ENCODE peak calls at places on chromosomes 13 and 19, in four cellular contexts. S, K, G and W are unnamed samples.

GRCh38 chr19:31160346-31160926 is 188.8 kb downstream of the TSHZ3 start:
- DNase-seq in G (no peak), K (no peak), S (no peak), W (no peak)

GRCh38 chr19:16199275-16199932 is 1.7 kb downstream of the AP1M1 start:
- DNase-seq in G (no peak), S (no peak), K (no peak), W (no peak)

GRCh38 chr19:34712606-34713261 is 21.3 kb upstream of the ZNF181 start:
- DNase-seq in G (peak; percentile 90), S (peak; percentile 93), K (peak; percentile 64), W (peak; percentile 73)

GRCh38 chr19:34088292-34088691 is 84.0 kb upstream of the LSM14A start:
- DNase-seq in S (no peak), G (no peak), K (no peak), W (no peak)

GRCh38 chr19:7489609-7490044 is 792 bp upstream of the PEX11G start:
- DNase-seq in S (peak; percentile 34), K (no peak), G (no peak), W (no peak)

GRCh38 chr13:98476538-98476966 is 100.4 kb downstream of the STK24 start:
- DNase-seq in S (peak; percentile 45), G (no peak), K (peak; percentile 46), W (no peak)

GRCh38 chr19:28419312-28419711 is 793.6 kb downstream of the UQCRFS1 start:
- DNase-seq in S (no peak), G (no peak), K (no peak), W (no peak)

GRCh38 chr13:39418424-39418823 is 184.6 kb downstream of the LHFPL6 start:
- DNase-seq in K (no peak), S (no peak), G (no peak), W (no peak)

GRCh38 chr19:8366961-8367326 is 3.0 kb downstream of the ANGPTL4 start:
- DNase-seq in K (no peak), G (no peak), S (no peak), W (no peak)

GRCh38 chr19:3481241-3482090 is 1.1 kb upstream of the SMIM24 start:
- DNase-seq in K (peak; percentile 43), G (no peak), S (no peak), W (no peak)

GRCh38 chr19:17125728-17126677 is 50.4 kb downstream of the MYO9B start:
- DNase-seq in G (no peak), S (peak; percentile 41), K (no peak), W (no peak)

GRCh38 chr13:38530492-38530891 is 156.4 kb upstream of the FREM2 start:
- DNase-seq in S (peak; percentile 24), K (no peak), G (no peak), W (no peak)

GRCh38 chr13:25882732-25883357 is 169.0 kb downstream of the SHISA2 start:
- DNase-seq in G (no peak), S (no peak), K (no peak), W (no peak)

GRCh38 chr19:7500811-7501450 is 12.1 kb upstream of the PEX11G start:
- DNase-seq in K (peak; percentile 82), S (peak; percentile 96), G (peak; percentile 89), W (no peak)

GRCh38 chr13:27534976-27535370 is 84.6 kb upstream of the MTIF3 start:
- DNase-seq in S (no peak), G (no peak), K (no peak), W (no peak)

GRCh38 chr13:27534108-27534975 is 84.0 kb upstream of the MTIF3 start:
- DNase-seq in K (no peak), G (no peak), S (no peak), W (no peak)

GRCh38 chr13:27535546-27535945 is 84.8 kb downstream of the LNX2 start:
- DNase-seq in G (peak; percentile 6), S (no peak), K (no peak), W (no peak)

GRCh38 chr13:27533155-27533643 is 82.8 kb upstream of the MTIF3 start:
- DNase-seq in K (peak; percentile 56), G (peak; percentile 76), S (peak; percentile 89), W (peak; percentile 20)

GRCh38 chr13:27536361-27537101 is 83.8 kb downstream of the LNX2 start:
- DNase-seq in G (no peak), K (no peak), S (no peak), W (no peak)
- TF ChIP-seq REST in G (no peak), K (no peak), S (no peak), W (no peak)

GRCh38 chr19:18685597-18686164 is 2.2 kb downstream of the CRTC1 start:
- DNase-seq in S (no peak), G (no peak), K (no peak), W (no peak)

GRCh38 chr19:18684642-18684993 is 1.1 kb downstream of the CRTC1 start:
- DNase-seq in S (no peak), G (no peak), K (no peak), W (no peak)

GRCh38 chr19:18683109-18683954 is at the start of gene CRTC1:
- DNase-seq in G (peak; percentile 80), K (peak; percentile 99), S (peak; percentile 90), W (no peak)

GRCh38 chr19:18682807-18683108 is 722 bp upstream of the CRTC1 start:
- DNase-seq in G (no peak), K (no peak), S (no peak), W (no peak)

GRCh38 chr19:18683955-18684641 is 618 bp downstream of the CRTC1 start:
- DNase-seq in K (no peak), G (no peak), S (no peak), W (no peak)
- H3K27ac ChIP-seq in K (no peak overlapping the region), G (peak overlapping the region; percentile 96), S (no peak overlapping the region), W (peak overlapping the region; percentile 29)

GRCh38 chr13:35957174-35957867 is 173.9 kb downstream of the DCLK1 start:
- DNase-seq in K (no peak), G (no peak), S (no peak), W (no peak)

GRCh38 chr13:35957996-35958395 is 173.2 kb downstream of the DCLK1 start:
- DNase-seq in K (no peak), G (no peak), S (no peak), W (no peak)

GRCh38 chr13:35956074-35956473 is 175.1 kb downstream of the DCLK1 start:
- DNase-seq in G (no peak), K (no peak), S (no peak), W (no peak)

GRCh38 chr13:35954207-35954560 is 177.0 kb downstream of the DCLK1 start:
- DNase-seq in K (no peak), S (no peak), G (no peak), W (no peak)

GRCh38 chr13:35953537-35954206 is 177.5 kb downstream of the DCLK1 start:
- DNase-seq in K (peak; percentile 7), S (peak; percentile 92), G (peak; percentile 48), W (no peak)
- TF ChIP-seq REST in K (no peak), S (no peak), G (no peak), W (no peak)

DNA sequence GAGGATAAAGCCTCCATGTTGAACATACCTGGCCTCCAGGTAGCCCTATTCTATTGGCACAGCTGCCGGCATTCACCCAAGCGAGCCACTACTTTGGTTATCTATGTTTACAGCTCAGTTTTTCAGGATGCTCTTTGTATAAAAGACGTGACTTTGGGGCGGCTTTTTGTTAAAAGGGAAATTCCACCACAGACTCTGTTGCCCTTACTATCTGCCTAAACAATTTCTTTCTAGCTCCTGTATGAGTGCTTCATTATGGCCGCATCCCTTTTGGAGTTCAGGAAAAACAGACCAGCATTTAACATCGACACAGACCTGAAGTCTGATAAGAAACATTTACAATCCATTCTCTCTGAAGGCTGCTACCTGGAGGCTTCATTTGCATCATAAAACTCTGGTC is 9.1 kb upstream of the IGSF23 start:
- DNase-seq in G (no peak), K (no peak), S (no peak), W (no peak)
- H3K27ac ChIP-seq in G (peak overlapping the region; percentile 67), K (no peak overlapping the region), S (peak overlapping the region; percentile 60), W (no peak overlapping the region)

GRCh38 chr19:46601318-46602224 is at the start of gene CALM3:
- DNase-seq in K (peak; percentile 63), S (peak; percentile 42), G (no peak), W (no peak)

GRCh38 chr19:46602392-46603194 is 1.5 kb downstream of the CALM3 start:
- DNase-seq in K (peak; percentile 35), S (peak; percentile 28), G (no peak), W (no peak)

GRCh38 chr19:46598372-46598917 is 2.7 kb upstream of the CALM3 start:
- DNase-seq in S (no peak), K (no peak), G (no peak), W (no peak)

GRCh38 chr19:46599716-46600392 is 1.3 kb upstream of the CALM3 start:
- DNase-seq in K (no peak), S (peak; percentile 64), G (peak; percentile 47), W (no peak)

DNA sequence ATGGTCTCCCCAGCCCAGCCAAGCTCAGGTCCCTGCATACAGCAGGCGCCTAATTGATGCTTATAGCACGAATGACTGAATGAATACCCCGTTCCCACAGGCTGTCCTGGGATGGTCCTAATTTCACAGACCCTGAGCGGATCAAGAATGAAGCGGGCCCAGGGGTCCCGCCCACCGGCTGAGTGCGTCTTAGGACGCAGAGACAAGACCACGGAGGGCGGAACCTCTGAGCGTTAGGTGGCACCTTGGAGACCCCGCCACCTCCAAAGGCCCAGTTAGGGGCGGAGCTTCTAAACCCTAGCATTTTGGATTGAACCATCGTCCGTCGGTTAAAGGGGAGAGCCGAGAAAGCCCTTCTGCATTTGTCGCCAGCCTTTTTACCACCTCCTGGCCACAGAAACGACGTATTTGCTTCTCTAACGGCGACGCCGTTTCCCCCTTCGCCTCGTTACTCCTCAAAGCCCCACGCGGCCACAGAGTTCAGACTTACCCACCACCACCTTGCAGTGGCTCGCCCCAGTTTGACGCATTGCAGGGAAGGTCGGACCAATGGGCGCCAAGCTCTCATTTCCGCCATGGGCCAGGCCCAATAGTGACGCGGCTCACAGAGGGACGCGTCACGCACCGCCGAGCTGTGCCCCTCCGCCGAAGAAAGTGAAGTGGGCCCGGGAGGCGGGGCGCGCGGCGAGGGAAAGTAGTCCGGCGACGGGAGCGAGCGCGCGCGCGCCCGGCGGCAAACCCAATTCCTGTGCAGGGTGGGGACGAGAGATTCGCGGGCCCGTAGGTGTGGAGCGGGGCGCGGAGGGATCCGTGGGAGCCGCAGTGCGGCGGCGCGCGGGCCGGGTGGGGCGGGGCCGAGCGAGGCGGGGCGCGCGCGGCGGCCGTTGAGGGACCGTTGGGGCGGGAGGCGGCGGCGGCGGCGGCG is 475 bp upstream of the CALM3 start:
- DNase-seq in G (peak; percentile 100), K (peak; percentile 94), S (peak; percentile 99), W (peak; percentile 78)
- TF ChIP-seq REST in G (no peak), K (peak; percentile 57), S (no peak), W (peak; percentile 10)

GRCh38 chr13:48976677-48977625 is 1.2 kb downstream of the FNDC3A start:
- DNase-seq in K (no peak), S (no peak), G (peak; percentile 3), W (no peak)

GRCh38 chr13:48978942-48979601 is 3.4 kb downstream of the FNDC3A start:
- DNase-seq in S (peak; percentile 71), G (no peak), K (no peak), W (no peak)

GRCh38 chr13:48975926-48976676 is 389 bp downstream of the FNDC3A start:
- DNase-seq in S (peak; percentile 83), K (peak; percentile 73), G (peak; percentile 83), W (no peak)

GRCh38 chr13:48979892-48980291 is 4.2 kb downstream of the FNDC3A start:
- DNase-seq in S (no peak), K (no peak), G (no peak), W (no peak)

DNA sequence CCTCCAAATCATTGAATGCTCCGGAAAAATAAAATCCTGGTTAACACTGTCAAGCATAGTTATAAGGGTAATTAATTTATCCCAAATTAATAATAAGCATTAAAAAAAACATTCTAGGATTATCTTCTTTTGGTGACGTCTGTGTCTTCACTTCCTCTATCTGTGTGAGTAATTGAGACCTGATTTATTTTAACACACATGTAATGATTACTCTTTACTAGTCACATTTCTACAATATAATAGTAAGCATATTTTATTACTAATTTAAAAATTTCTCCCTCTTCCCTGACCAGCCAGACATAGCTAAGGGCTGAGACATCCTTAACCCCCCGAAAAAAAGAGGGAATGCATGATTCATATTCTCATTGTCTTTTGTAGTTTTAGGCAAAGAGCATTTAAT is 2.3 kb downstream of the FNDC3A start:
- DNase-seq in K (no peak), S (no peak), G (no peak), W (no peak)
- H3K27ac ChIP-seq in K (peak overlapping the region; percentile 19), S (no peak overlapping the region), G (peak overlapping the region; percentile 99), W (peak overlapping the region; percentile 89)